ENCODE peak calls at places on chromosome 9, in six cellular contexts. L, M, P, A, U and Q are unnamed samples.

GRCh38 chr9:78807286-78807685 is 510.4 kb downstream of the PSAT1 start:
- DNase-seq in M (no peak), L (no peak), A (no peak), U (no peak), P (no peak), Q (no peak)

GRCh38 chr9:113616716-113617496 is 153.4 kb downstream of the RGS3 start:
- DNase-seq in P (peak), M (no peak), A (no peak), L (no peak), U (no peak), Q (no peak)

GRCh38 chr9:37998881-37999311 is 70.1 kb downstream of the SHB start:
- DNase-seq in L (no peak), A (peak), M (peak), P (no peak), U (no peak), Q (no peak)

GRCh38 chr9:76415731-76416130 is 21.5 kb upstream of the RFK start:
- DNase-seq in M (peak), A (peak), L (peak), P (no peak), U (no peak), Q (no peak)

GRCh38 chr9:88388203-88388885 is at the start of gene SPIN1:
- DNase-seq in U (peak), L (peak), A (peak), P (peak), M (peak), Q (peak)

GRCh38 chr9:94929373-94929764 is 202.9 kb downstream of the AOPEP start:
- DNase-seq in A (no peak), L (no peak), P (no peak), M (peak), U (no peak), Q (no peak)

GRCh38 chr9:81665514-81665838 is 23.9 kb downstream of the TLE1 start:
- DNase-seq in M (no peak), P (no peak), L (no peak), A (no peak), U (no peak), Q (no peak)

GRCh38 chr9:93288891-93289883 is 105.2 kb downstream of the WNK2 start:
- DNase-seq in P (peak), A (peak), U (peak), M (no peak), L (peak), Q (no peak)

GRCh38 chr9:13189362-13189761 is 90.1 kb downstream of the MPDZ start:
- DNase-seq in P (no peak), L (no peak), A (no peak), U (no peak), M (no peak), Q (no peak)

GRCh38 chr9:131736440-131736839 is 3.4 kb downstream of the RAPGEF1 start:
- DNase-seq in U (no peak), L (no peak), A (no peak), P (no peak), M (no peak), Q (no peak)

GRCh38 chr9:1907465-1907864 is 107.7 kb upstream of the SMARCA2 start:
- DNase-seq in L (no peak), A (no peak), M (no peak), P (no peak), U (no peak), Q (no peak)

GRCh38 chr9:80020530-80020929 is 448.8 kb downstream of the TLE4 start:
- DNase-seq in L (no peak), M (no peak), U (peak), A (no peak), P (no peak), Q (no peak)

GRCh38 chr9:27037499-27037898 is 32.0 kb upstream of the LRRC19 start:
- DNase-seq in U (no peak), M (no peak), L (no peak), A (no peak), P (no peak), Q (no peak)

GRCh38 chr9:88007291-88007650 is 32.9 kb upstream of the CDK20 start:
- DNase-seq in A (no peak), M (peak), L (no peak), U (peak), P (no peak), Q (no peak)

GRCh38 chr9:130235558-130236435 is 29.8 kb upstream of the HMCN2 start:
- DNase-seq in P (no peak), L (peak), U (peak), M (peak), A (peak), Q (no peak)

GRCh38 chr9:110555551-110555950 is 24.0 kb downstream of the SVEP1 start:
- DNase-seq in M (peak), U (no peak), A (no peak), P (no peak), L (no peak), Q (no peak)

GRCh38 chr9:5764130-5764868 is 68.6 kb downstream of the ERMP1 start:
- DNase-seq in L (no peak), M (no peak), U (peak), P (no peak), A (no peak), Q (no peak)
- TF ChIP-seq CTCF in L (no peak), M (no peak), U (no peak), P (no peak), A (no peak), Q (no peak)

GRCh38 chr9:15421532-15421931 is 1.1 kb upstream of the SNAPC3 start:
- DNase-seq in L (no peak), M (no peak), P (no peak), U (no peak), A (no peak), Q (no peak)

GRCh38 chr9:15422355-15423327 is at the start of gene SNAPC3:
- DNase-seq in U (peak), L (peak), M (peak), A (peak), P (peak), Q (peak)

GRCh38 chr9:15417626-15418025 is 5.0 kb upstream of the SNAPC3 start:
- DNase-seq in P (no peak), A (no peak), U (no peak), L (no peak), M (no peak), Q (no peak)

GRCh38 chr9:15420796-15421195 is 1.9 kb upstream of the SNAPC3 start:
- DNase-seq in U (no peak), M (no peak), P (no peak), L (no peak), A (no peak), Q (no peak)

DNA sequence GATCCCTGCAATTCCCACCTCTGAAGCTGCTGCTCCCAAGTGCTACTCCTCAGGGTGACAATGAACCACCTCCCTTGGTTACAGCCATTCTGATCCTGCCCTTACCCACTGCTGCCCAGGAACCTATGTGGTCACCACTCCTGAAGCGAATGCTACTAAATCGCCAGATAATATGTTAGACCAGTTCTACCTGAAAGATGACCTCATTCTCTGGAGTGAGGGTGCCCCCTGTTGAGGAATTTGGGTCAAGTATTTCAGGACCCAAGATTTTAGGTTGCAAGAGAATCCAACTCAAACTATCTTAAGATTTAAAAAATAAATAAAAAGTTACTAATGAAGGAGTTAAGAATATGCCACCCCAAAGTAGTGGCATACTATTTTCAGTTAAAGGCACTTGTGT is 5.8 kb upstream of the SNAPC3 start:
- DNase-seq in L (no peak), P (no peak), M (peak), U (peak), A (peak), Q (no peak)
- TF ChIP-seq CTCF in L (peak), P (peak), M (peak), U (peak), A (peak), Q (peak)

DNA sequence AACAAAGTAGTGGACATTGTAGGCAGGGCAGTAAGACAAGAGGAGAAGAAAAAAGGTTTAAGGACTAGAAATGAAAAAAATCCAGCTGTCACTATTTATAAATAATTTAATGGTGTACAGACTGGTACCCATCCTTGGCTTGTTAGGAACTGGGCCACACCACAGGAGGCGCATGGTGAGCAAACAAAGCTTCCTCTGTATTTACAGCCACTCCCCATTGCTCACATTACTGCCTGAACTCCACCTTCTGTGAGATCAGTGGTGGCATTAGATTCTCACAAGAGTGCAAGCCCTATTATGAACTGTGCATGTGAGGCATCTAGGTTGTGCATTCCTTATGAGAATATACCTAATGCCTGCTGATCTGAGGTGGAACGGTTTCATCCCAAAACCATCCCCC is 62.6 kb upstream of the DMAC1 start:
- DNase-seq in L (no peak), M (no peak), U (no peak), P (no peak), A (no peak), Q (no peak)
- TF ChIP-seq CTCF in L (no peak), M (no peak), U (no peak), P (no peak), A (no peak), Q (no peak)

DNA sequence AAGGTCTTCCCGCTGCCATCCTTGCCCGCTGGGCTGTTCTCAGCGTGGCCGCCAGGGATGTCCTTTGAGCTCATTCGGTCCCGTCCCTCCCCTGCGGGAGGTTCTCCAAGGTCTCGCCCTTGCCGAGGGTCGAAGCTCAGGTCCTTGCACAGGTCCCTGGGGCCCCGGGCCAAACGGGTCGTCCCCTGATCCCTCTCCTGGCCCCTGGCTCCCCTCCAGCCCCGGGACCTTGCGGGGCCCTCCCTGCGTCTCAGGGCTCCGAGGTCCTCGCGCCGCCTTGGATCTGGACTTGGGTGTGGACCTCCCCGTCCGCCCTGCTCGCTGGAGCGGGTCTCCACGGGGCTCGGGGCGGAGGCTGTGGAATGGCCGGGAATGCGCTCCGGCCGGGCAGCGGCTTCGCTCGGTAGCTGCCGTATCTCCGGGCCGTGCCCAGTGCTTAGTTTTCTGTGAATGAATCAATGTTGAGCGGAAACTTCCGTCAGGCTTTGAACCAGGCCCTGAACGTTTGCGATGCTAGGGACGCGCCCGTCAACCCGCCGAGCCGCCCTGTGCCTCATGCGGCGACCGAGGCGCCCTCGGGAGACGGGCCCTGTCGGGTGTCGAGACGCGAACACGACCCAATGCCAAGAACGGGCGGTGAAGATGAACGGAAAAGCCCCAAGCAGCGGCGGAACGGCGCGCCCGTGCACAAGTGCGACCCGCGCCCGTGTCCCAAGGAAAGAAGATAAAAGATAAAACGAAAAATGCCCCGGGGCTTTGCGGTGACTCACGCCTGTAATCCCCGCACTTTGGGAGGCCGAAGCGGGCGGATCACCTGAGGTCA is 779 bp downstream of the RNU6ATAC start:
- DNase-seq in M (peak), L (peak), P (no peak), U (peak), A (peak), Q (no peak)
- TF ChIP-seq CTCF in M (peak), L (peak), P (peak), U (no peak), A (peak), Q (no peak)

GRCh38 chr9:109118802-109119438 is 827 bp downstream of the TMEM245 start:
- DNase-seq in P (no peak), M (peak), L (no peak), U (peak), A (no peak), Q (no peak)

GRCh38 chr9:109121218-109121796 is 1.6 kb upstream of the TMEM245 start:
- DNase-seq in P (no peak), A (no peak), U (no peak), M (no peak), L (no peak), Q (no peak)

GRCh38 chr9:109120204-109120789 is 550 bp upstream of the TMEM245 start:
- DNase-seq in U (no peak), M (no peak), L (no peak), A (no peak), P (no peak), Q (no peak)

GRCh38 chr9:109117856-109118801 is 1.6 kb downstream of the TMEM245 start:
- DNase-seq in P (no peak), M (peak), U (no peak), A (peak), L (peak), Q (no peak)

GRCh38 chr9:109119439-109120203 is at the start of gene TMEM245:
- DNase-seq in L (peak), P (peak), A (peak), U (peak), M (peak), Q (peak)
- TF ChIP-seq CTCF in L (no peak), P (peak), A (no peak), U (no peak), M (no peak), Q (no peak)

GRCh38 chr9:36336511-36336910 is 63.6 kb downstream of the RNF38 start:
- DNase-seq in A (peak), L (no peak), M (no peak), P (no peak), U (no peak), Q (no peak)
- TF ChIP-seq CTCF in A (no peak), L (no peak), M (no peak), P (no peak), U (no peak), Q (no peak)